ENCODE peak calls at places on chromosomes 12 and 14, in eight cellular contexts. A is NCI-H1092 treated with DMSO at 0.1 percent for 48 hours; W is tibial artery; E is stimulated activated CD8-positive, alpha-beta memory T cell treated with anti-CD3 and anti-CD28 coated beads, Interleukin-2, amount 100 ng/mL, for 1 hour; S is stimulated activated CD4-positive, alpha-beta T cell treated with anti-CD3 and anti-CD28 coated beads, Interleukin-1b, Interleukin-23, amount 100 ng/mL, for 24 hours; T is G401; Q is stomach; I is AG09309. X is an unnamed sample.

GRCh38 chr12:116675339-116676107 is 62.3 kb downstream of the SPRING1 start:
- DNase-seq in A (no peak), W (no peak), E (no peak), S (no peak), T (no peak), Q (no peak), I (no peak), X (no peak)

GRCh38 chr14:90534091-90534837 is 137.4 kb downstream of the CALM1 start:
- DNase-seq in A (no peak), W (no peak), E (no peak), S (no peak), T (no peak), Q (no peak), I (no peak), X (no peak)

GRCh38 chr12:48003226-48004038 is 844 bp downstream of the COL2A1 start:
- DNase-seq in A (peak; percentile 44), W (no peak), E (no peak), S (no peak), T (no peak), Q (no peak), I (no peak), X (no peak)

GRCh38 chr12:96658075-96658474 is 168.7 kb downstream of the CFAP54 start:
- DNase-seq in A (no peak), W (no peak), E (no peak), S (no peak), T (no peak), Q (no peak), I (no peak), X (no peak)

GRCh38 chr12:1126089-1126488 is 135.1 kb downstream of the ERC1 start:
- DNase-seq in A (no peak), W (no peak), E (no peak), S (no peak), T (no peak), Q (no peak), I (no peak), X (no peak)

GRCh38 chr14:69471916-69472315 is 12.6 kb upstream of the PLEKHD1 start:
- DNase-seq in A (no peak), W (no peak), E (no peak), S (no peak), T (no peak), Q (no peak), I (no peak), X (no peak)

GRCh38 chr12:96233941-96234461 is 39.8 kb downstream of the ELK3 start:
- DNase-seq in A (peak; percentile 86), W (peak; percentile 96), E (no peak), S (no peak), T (peak; percentile 99), Q (peak; percentile 55), I (peak; percentile 96), X (peak; percentile 55)

GRCh38 chr12:52951640-52952039 is 2.7 kb downstream of the KRT18 start:
- DNase-seq in A (no peak), W (no peak), E (no peak), S (no peak), T (no peak), Q (no peak), I (no peak), X (no peak)

GRCh38 chr12:5456906-5457305 is 25.0 kb downstream of the NTF3 start:
- DNase-seq in A (no peak), W (no peak), E (no peak), S (no peak), T (no peak), Q (no peak), I (peak; percentile 35), X (peak; percentile 51)

GRCh38 chr12:30440826-30441602 is 254.7 kb downstream of the IPO8 start:
- DNase-seq in A (no peak), W (no peak), E (no peak), S (no peak), T (no peak), Q (no peak), I (no peak), X (no peak)

GRCh38 chr12:56098592-56098991 is 5.8 kb upstream of the PA2G4 start:
- DNase-seq in A (no peak), W (no peak), E (no peak), S (no peak), T (no peak), Q (no peak), I (no peak), X (no peak)

GRCh38 chr14:24816011-24816928 is 182.3 kb upstream of the GZMB start:
- DNase-seq in A (no peak), W (no peak), E (no peak), S (no peak), T (no peak), Q (peak; percentile 47), I (no peak), X (no peak)

GRCh38 chr14:72774894-72775620 is 118.8 kb downstream of the DPF3 start:
- DNase-seq in A (no peak), W (no peak), E (no peak), S (no peak), T (peak; percentile 64), Q (no peak), I (no peak), X (no peak)

GRCh38 chr12:113130457-113131135 is 5.0 kb downstream of the RASAL1 start:
- DNase-seq in A (no peak), W (no peak), E (no peak), S (no peak), T (no peak), Q (no peak), I (no peak), X (no peak)

GRCh38 chr12:116136340-116136739 is 141.2 kb downstream of the MED13L start:
- DNase-seq in A (no peak), W (no peak), E (no peak), S (no peak), T (no peak), Q (no peak), I (no peak), X (no peak)

GRCh38 chr12:124518051-124518932 is 49.1 kb downstream of the NCOR2 start:
- DNase-seq in A (peak; percentile 94), W (peak; percentile 100), E (no peak), S (no peak), T (peak; percentile 98), Q (peak; percentile 99), I (peak; percentile 100), X (peak; percentile 95)

GRCh38 chr12:113757223-113758002 is 208.7 kb downstream of the RBM19 start:
- DNase-seq in A (peak; percentile 50), W (no peak), E (no peak), S (no peak), T (peak; percentile 94), Q (no peak), I (no peak), X (no peak)

GRCh38 chr12:117646595-117646994 is 285.2 kb upstream of the NOS1 start:
- DNase-seq in A (no peak), W (no peak), E (no peak), S (no peak), T (no peak), Q (no peak), I (no peak), X (no peak)

GRCh38 chr14:74605531-74606223 is 6.4 kb downstream of the LTBP2 start:
- DNase-seq in A (no peak), W (no peak), E (no peak), S (no peak), T (no peak), Q (no peak), I (no peak), X (no peak)

X was measured in HS-5.